ENCODE peak calls at places on chromosomes 13 and 19, in five cellular contexts. C, Q, J, U and M are unnamed samples.

GRCh38 chr13:51838235-51838846 is 6.6 kb downstream of the TMEM272 start:
- DNase-seq in J (no peak), U (no peak), C (peak), Q (peak), M (no peak)

GRCh38 chr13:40668335-40668734 is 1.9 kb upstream of the FOXO1 start:
- DNase-seq in Q (no peak), J (peak), C (peak), U (peak), M (peak)

GRCh38 chr19:38478273-38478971 is 44.9 kb downstream of the RYR1 start:
- DNase-seq in Q (peak), U (no peak), J (peak), C (peak), M (no peak)

GRCh38 chr13:46866150-46866549 is 30.7 kb downstream of the HTR2A start:
- DNase-seq in J (peak), Q (peak), C (no peak), U (no peak), M (peak)

GRCh38 chr19:50776131-50776530 is 5.9 kb downstream of the GPR32 start:
- DNase-seq in Q (no peak), J (no peak), C (no peak), U (no peak), M (no peak)

GRCh38 chr13:29733069-29733700 is 117.2 kb downstream of the UBL3 start:
- DNase-seq in C (no peak), U (no peak), J (no peak), Q (no peak), M (no peak)

GRCh38 chr13:75675421-75675820 is 39.3 kb downstream of the LMO7 start:
- DNase-seq in Q (no peak), J (no peak), C (no peak), U (no peak), M (no peak)

GRCh38 chr13:99657848-99658265 is 156.6 kb downstream of the TM9SF2 start:
- DNase-seq in Q (peak), U (peak), C (no peak), J (peak), M (no peak)

GRCh38 chr13:100363351-100363750 is 225.2 kb downstream of the GGACT start:
- DNase-seq in Q (peak), U (no peak), C (no peak), J (no peak), M (no peak)

GRCh38 chr13:75825161-75825560 is 189.0 kb downstream of the LMO7 start:
- DNase-seq in U (no peak), C (no peak), Q (no peak), J (no peak), M (no peak)

GRCh38 chr13:36090592-36090991 is 40.6 kb downstream of the DCLK1 start:
- DNase-seq in Q (peak), C (peak), U (no peak), J (no peak), M (no peak)

GRCh38 chr13:114115191-114115671 is 17.2 kb downstream of the RASA3 start:
- DNase-seq in C (peak), U (peak), J (peak), Q (peak), M (peak)
- TF ChIP-seq CTCF in C (peak), U (no peak), J (no peak), Q (no peak), M (no peak)

GRCh38 chr13:79637086-79637763 is 156.3 kb downstream of the NDFIP2 start:
- DNase-seq in C (no peak), Q (no peak), J (no peak), U (no peak), M (no peak)

GRCh38 chr13:79628463-79628862 is 147.5 kb downstream of the NDFIP2 start:
- DNase-seq in U (no peak), J (no peak), Q (no peak), C (no peak), M (no peak)

GRCh38 chr13:79625517-79625916 is 144.6 kb downstream of the NDFIP2 start:
- DNase-seq in U (no peak), C (no peak), J (no peak), Q (no peak), M (no peak)

GRCh38 chr13:79626924-79627323 is 146.0 kb downstream of the NDFIP2 start:
- DNase-seq in J (no peak), C (no peak), Q (no peak), U (no peak), M (no peak)

DNA sequence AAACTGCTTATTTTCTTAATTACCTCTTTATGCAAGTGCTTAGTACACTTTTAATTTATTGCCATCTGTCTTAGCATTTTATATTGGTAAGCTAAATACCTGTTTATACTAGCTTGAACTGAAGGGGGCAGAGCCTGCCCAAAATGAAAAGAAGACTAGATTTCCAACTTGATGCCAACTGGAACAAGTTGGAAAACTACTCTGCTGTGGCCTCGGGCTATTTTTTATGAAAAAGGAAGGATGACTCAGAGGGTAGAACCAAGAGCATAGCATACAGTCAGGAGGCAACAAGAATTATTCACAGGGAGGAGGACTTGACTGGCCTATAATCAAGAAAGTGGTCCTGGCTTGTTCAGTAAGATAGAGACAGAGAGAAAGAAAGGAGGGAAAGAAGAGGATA is 150.3 kb downstream of the NDFIP2 start:
- DNase-seq in C (peak), Q (peak), U (no peak), J (no peak), M (no peak)
- TF ChIP-seq CTCF in C (no peak), Q (peak), U (no peak), J (no peak), M (no peak)

DNA sequence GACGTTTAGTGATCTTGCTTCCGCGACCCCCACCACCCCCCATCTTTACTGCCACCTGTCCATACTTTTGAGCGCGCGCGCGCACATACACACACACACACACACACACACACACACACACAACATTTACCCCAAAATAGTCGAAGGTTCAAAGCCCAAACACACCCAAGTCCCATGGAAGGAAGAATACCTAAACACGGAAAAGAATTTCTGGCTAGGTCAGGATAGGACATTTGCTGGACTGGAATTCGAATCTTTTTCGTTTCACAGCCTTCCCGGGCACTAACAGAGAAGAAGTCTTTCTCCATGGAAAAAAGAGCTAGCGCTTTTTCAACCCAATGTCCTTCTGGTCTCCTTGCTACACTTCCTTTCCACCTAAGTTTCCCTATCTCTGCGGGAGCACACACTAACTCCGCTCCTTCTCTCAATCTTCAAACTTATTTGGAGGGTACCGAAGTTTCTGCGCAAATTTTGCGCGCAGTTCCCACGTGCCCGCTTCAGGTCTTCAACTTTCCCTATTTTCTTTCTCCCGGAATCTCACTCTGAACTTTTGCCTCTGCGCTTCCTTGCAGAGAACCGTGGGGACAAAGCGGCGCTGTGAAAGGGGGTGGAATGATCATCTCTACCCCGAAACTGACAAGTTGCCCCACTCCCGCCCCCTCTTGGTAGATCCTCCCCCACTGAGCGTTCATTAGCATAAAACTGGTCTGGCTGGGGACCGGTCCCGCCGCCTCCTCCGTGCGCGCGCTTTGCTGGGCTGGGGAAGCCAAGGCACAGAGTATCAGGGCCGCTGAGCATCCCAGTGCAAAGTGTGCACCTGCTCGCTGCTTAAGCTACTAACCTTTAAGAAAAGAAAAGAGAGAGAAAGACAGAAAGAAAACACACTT is 2.7 kb downstream of the DACH1 start:
- DNase-seq in C (peak), U (no peak), Q (no peak), J (peak), M (no peak)
- TF ChIP-seq CTCF in C (no peak), U (no peak), Q (no peak), J (no peak), M (no peak)

DNA sequence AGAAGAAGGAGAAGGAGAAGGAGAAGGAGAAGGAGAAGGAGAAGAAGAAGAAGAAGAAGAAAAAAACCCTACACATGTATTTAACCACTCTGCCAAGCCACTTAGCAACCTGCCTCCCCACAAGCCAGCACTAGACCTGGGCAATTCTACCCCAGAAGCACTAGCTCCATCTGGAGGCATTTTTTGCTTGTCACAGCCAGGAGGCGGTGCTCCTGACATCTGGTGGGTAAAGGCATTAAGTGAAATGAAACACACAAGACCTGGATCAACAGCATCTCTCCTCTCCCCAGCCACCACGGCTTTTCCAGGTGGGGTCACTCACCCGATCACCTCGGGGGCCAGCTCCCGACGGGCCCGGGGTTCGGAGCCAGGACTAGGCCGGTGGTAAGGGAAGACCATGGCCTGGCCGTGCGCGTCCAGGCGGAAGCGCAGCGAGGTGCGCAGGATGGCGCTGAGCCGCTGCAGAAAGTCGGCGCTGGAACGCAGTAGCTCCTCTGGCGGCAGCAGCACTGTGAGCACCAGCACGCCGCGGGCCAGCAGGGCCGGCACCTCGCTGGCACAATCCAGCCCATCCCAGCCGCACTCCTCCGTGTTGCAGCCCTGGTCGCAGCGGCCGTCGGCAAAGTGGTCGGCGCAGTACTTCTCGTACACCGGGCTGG is 26.9 kb downstream of the NOTCH3 start:
- DNase-seq in J (no peak), Q (no peak), U (no peak), C (peak), M (no peak)
- TF ChIP-seq CTCF in J (no peak), Q (no peak), U (no peak), C (peak), M (peak)

DNA sequence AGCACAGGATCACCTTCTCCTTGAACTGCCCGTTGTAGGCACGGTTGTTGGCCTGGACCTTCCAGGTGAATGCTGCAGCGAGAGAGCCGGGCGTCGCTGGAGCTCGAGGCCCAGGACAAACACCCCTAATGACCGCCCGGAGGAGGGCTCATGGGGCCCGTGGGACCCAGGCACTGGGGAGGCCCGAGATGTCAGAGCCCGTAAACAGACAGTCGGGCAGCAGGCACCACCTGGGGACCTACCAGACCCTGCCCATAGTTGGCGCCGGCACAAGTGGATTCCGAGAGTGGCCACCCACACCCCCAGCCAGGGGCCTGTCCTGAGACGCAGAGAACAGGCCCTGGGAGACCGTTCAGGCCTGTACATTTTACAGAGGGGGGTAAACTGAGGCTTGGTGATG is 2.4 kb downstream of the ATP8B3 start:
- DNase-seq in Q (no peak), J (no peak), C (no peak), U (no peak), M (no peak)
- TF ChIP-seq CTCF in Q (no peak), J (no peak), C (no peak), U (no peak), M (no peak)

GRCh38 chr19:16970821-16971220 is 55.8 kb downstream of the CPAMD8 start:
- DNase-seq in U (no peak), Q (no peak), J (no peak), C (no peak), M (no peak)

DNA sequence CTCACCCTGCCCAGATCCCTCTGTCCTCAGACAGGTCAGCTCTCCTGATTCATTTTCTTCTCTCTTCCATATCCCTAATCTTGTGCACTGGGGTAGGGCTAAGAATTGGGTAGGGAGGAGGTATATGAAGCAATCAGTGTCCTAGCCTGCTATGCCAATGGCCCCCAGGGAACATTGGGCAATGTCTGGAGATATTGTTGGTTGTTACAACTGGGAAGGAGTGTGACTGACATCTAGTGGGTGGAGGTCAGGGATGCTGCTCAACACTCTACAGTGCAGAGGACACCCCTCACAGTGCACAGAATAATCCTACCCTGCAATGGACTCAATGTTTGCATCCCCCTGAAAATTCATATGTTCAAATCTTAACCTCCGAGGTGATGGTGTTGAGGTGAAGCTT is 57.5 kb downstream of the CPAMD8 start:
- DNase-seq in C (no peak), J (no peak), U (no peak), Q (peak), M (no peak)
- TF ChIP-seq CTCF in C (peak), J (no peak), U (no peak), Q (peak), M (no peak)

GRCh38 chr19:4522291-4523002 is 4.2 kb upstream of the PLIN4 start:
- DNase-seq in U (no peak), J (no peak), C (no peak), Q (peak), M (no peak)

GRCh38 chr19:4521888-4522242 is 3.6 kb upstream of the PLIN4 start:
- DNase-seq in C (no peak), Q (no peak), J (no peak), U (no peak), M (no peak)

GRCh38 chr19:4525563-4526002 is 7.3 kb upstream of the PLIN4 start:
- DNase-seq in C (no peak), J (no peak), U (no peak), Q (no peak), M (no peak)

GRCh38 chr19:4523306-4524110 is 5.2 kb upstream of the PLIN4 start:
- DNase-seq in J (peak), Q (peak), C (peak), U (peak), M (peak)

GRCh38 chr19:4524808-4525562 is 6.7 kb upstream of the PLIN4 start:
- DNase-seq in C (peak), J (peak), U (peak), Q (peak), M (peak)
- TF ChIP-seq CTCF in C (peak), J (peak), U (peak), Q (peak), M (peak)